ENCODE peak calls at places on chromosomes 7 and 10, in ten cellular contexts. H is GM23248; Z is anterior cingulate cortex; D is CMK; R is iPS DF 19.7; O is tibial artery; Q is naive thymus-derived CD8-positive, alpha-beta T cell; M is stimulated activated CD4-positive, alpha-beta T cell treated with anti-CD3 and anti-CD28 coated beads, Interleukin-2, amount 100 ng/mL, for 4 hours; U is progenitor cell of endocrine pancreas; N is Calu3. E is an unnamed sample.

GRCh38 chr10:69505636-69506318 is 54.5 kb downstream of the TSPAN15 start:
- DNase-seq in H (no peak), Z (no peak), D (no peak), R (no peak), O (peak), Q (no peak), M (no peak), U (no peak), N (no peak), E (peak)

GRCh38 chr10:29881336-29881751 is 178.0 kb downstream of the JCAD start:
- DNase-seq in H (no peak), Z (no peak), D (no peak), R (no peak), O (peak), Q (no peak), M (no peak), U (no peak), N (no peak), E (no peak)

GRCh38 chr7:138316421-138317043 is 143.5 kb upstream of the TRIM24 start:
- DNase-seq in H (no peak), Z (no peak), D (no peak), R (no peak), O (no peak), Q (no peak), M (no peak), U (no peak), N (no peak), E (no peak)

GRCh38 chr7:601573-602340 is 82.1 kb upstream of the PDGFA start:
- DNase-seq in H (peak), Z (peak), D (no peak), R (no peak), O (peak), Q (peak), M (peak), U (no peak), N (no peak), E (peak)

GRCh38 chr7:54690059-54690443 is 69.0 kb downstream of the SEC61G start:
- DNase-seq in H (no peak), Z (no peak), D (no peak), R (no peak), O (no peak), Q (no peak), M (no peak), U (no peak), N (no peak), E (no peak)

GRCh38 chr7:142880886-142881505 is 4.5 kb downstream of the TRPV6 start:
- DNase-seq in H (peak), Z (no peak), D (peak), R (no peak), O (no peak), Q (peak), M (peak), U (peak), N (peak), E (no peak)

GRCh38 chr7:113199841-113200240 is 81.5 kb upstream of the SMIM30 start:
- DNase-seq in H (peak), Z (no peak), D (no peak), R (no peak), O (no peak), Q (no peak), M (no peak), U (no peak), N (peak), E (no peak)

GRCh38 chr7:129777993-129778769 is 166.7 kb downstream of the NRF1 start:
- DNase-seq in H (no peak), Z (no peak), D (no peak), R (no peak), O (no peak), Q (no peak), M (no peak), U (no peak), N (no peak), E (no peak)

GRCh38 chr10:116780691-116781205 is 38.4 kb upstream of the HSPA12A start:
- DNase-seq in H (peak), Z (no peak), D (no peak), R (no peak), O (no peak), Q (no peak), M (no peak), U (no peak), N (no peak), E (no peak)

GRCh38 chr10:21518629-21519321 is 6.7 kb downstream of the SKIDA1 start:
- DNase-seq in H (peak), Z (no peak), D (no peak), R (no peak), O (no peak), Q (no peak), M (no peak), U (no peak), N (no peak), E (no peak)

GRCh38 chr10:96089670-96090462 is 40.2 kb upstream of the ZNF518A start:
- DNase-seq in H (peak), Z (peak), D (peak), R (no peak), O (peak), Q (peak), M (peak), U (no peak), N (peak), E (peak)

GRCh38 chr10:58239561-58240169 is 28.0 kb downstream of the IPMK start:
- DNase-seq in H (peak), Z (no peak), D (no peak), R (no peak), O (no peak), Q (no peak), M (no peak), U (no peak), N (no peak), E (no peak)

GRCh38 chr10:110430369-110431273 is 67.1 kb upstream of the DUSP5 start:
- DNase-seq in H (no peak), Z (no peak), D (no peak), R (no peak), O (peak), Q (no peak), M (no peak), U (no peak), N (no peak), E (no peak)

GRCh38 chr10:44673245-44673999 is 237.7 kb upstream of the TMEM72 start:
- DNase-seq in H (no peak), Z (no peak), D (no peak), R (no peak), O (no peak), Q (no peak), M (no peak), U (no peak), N (no peak), E (no peak)